ENCODE peak calls at places on chromosomes 4 and X, in ten cellular contexts. Z, Y, X, F, E, R, P, D, J and K are unnamed samples.

GRCh38 chr4:25970691-25971427 is 56.8 kb downstream of the SMIM20 start:
- DNase-seq in J (no peak), R (no peak), Z (no peak), D (peak; percentile 69), X (peak; percentile 50), Y (no peak), F (no peak), E (peak; percentile 72), P (no peak), K (no peak)

GRCh38 chr4:48704091-48704802 is 75.8 kb downstream of the FRYL start:
- DNase-seq in D (no peak), P (no peak), F (no peak), Y (no peak), R (no peak), J (no peak), X (no peak), Z (no peak), E (no peak), K (no peak)

GRCh38 chr4:3285558-3286334 is 7.1 kb upstream of the RGS12 start:
- DNase-seq in J (no peak), D (no peak), X (no peak), Y (no peak), Z (peak; percentile 34), F (no peak), P (peak; percentile 6), R (peak; percentile 98), E (peak; percentile 51), K (no peak)

GRCh38 chr4:181548873-181549541 is 694.2 kb upstream of the TENM3 start:
- DNase-seq in D (no peak), J (peak; percentile 47), P (no peak), F (no peak), Y (no peak), R (peak; percentile 47), E (peak; percentile 92), X (no peak), Z (no peak), K (no peak)

GRCh38 chrX:107429090-107429489 is 20.4 kb upstream of the FRMPD3 start:
- DNase-seq in F (no peak), X (no peak), Z (no peak), Y (peak; percentile 15), E (no peak), D (peak; percentile 13), R (peak; percentile 43), J (peak; percentile 14), P (no peak), K (peak; percentile 35)

GRCh38 chr4:109302366-109303140 is at the start of gene COL25A1:
- DNase-seq in Z (peak; percentile 31), F (peak; percentile 31), X (peak; percentile 35), R (no peak), P (peak; percentile 77), D (peak; percentile 95), J (no peak), Y (peak; percentile 83), E (peak; percentile 49), K (peak; percentile 94)

GRCh38 chrX:129714581-129714980 is 24.2 kb upstream of the XPNPEP2 start:
- DNase-seq in Y (no peak), R (no peak), X (no peak), D (no peak), E (no peak), Z (no peak), P (no peak), F (no peak), J (no peak), K (no peak)

GRCh38 chr4:100933628-100934027 is 413.7 kb downstream of the PPP3CA start:
- DNase-seq in J (no peak), P (no peak), E (peak; percentile 44), Z (no peak), D (no peak), Y (no peak), R (no peak), X (no peak), F (no peak), K (no peak)

GRCh38 chrX:76148753-76149152 is 24.1 kb upstream of the PBDC1 start:
- DNase-seq in D (peak; percentile 7), F (no peak), X (peak; percentile 39), Z (no peak), Y (peak; percentile 6), J (peak; percentile 24), E (peak; percentile 62), P (no peak), R (peak; percentile 72), K (peak; percentile 20)

GRCh38 chrX:71537743-71538142 is 4.8 kb downstream of the OGT start:
- DNase-seq in F (no peak), R (no peak), Y (no peak), P (no peak), D (no peak), Z (no peak), X (no peak), J (no peak), E (no peak), K (no peak)

GRCh38 chr4:114025176-114025777 is 45.8 kb upstream of the ARSJ start:
- DNase-seq in Z (no peak), P (no peak), D (no peak), R (no peak), F (no peak), J (no peak), E (no peak), Y (no peak), X (peak; percentile 58), K (no peak)

GRCh38 chr4:57020467-57021101 is 41.9 kb downstream of the POLR2B start:
- DNase-seq in R (no peak), Y (no peak), J (peak; percentile 84), F (no peak), Z (no peak), P (no peak), X (no peak), E (peak; percentile 77), D (no peak), K (no peak)

GRCh38 chrX:7115557-7115956 is 32.0 kb upstream of the STS start:
- DNase-seq in X (no peak), Z (no peak), R (no peak), P (no peak), E (no peak), J (no peak), Y (no peak), F (no peak), D (no peak), K (no peak)

GRCh38 chr4:88378691-88379559 is at the start of gene HERC6:
- DNase-seq in E (peak; percentile 86), P (peak; percentile 63), Z (peak; percentile 65), Y (peak; percentile 72), D (peak; percentile 72), R (peak; percentile 95), F (peak; percentile 86), X (peak; percentile 84), J (peak; percentile 54), K (peak; percentile 67)
- TF ChIP-seq CTCF in E (peak; percentile 73), P (peak; percentile 78), Z (peak; percentile 64), Y (peak; percentile 57), D (peak; percentile 65), R (peak; percentile 49), F (peak; percentile 79), X (peak; percentile 76), J (peak; percentile 80), K (peak; percentile 58)

DNA sequence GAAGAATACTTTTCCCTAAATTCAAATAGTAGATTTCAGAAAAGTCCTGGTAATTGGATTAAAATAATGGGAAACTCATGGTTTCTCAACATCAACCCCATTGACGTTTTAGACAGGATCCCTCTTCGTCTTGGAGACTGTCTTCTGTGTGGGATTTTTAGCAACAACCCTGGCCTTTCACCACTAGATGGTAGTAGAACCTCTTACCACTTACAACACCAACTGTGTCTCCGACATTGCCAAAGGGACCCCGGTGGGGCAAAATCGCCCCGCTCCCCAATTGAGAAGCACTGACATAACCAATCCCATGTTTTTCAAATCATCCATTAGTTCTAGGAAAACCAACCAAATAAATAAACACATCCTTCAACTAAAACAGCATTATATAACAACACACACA is 16.9 kb upstream of the ANOS1 start:
- DNase-seq in F (peak; percentile 24), X (no peak), Z (no peak), D (peak; percentile 43), Y (peak; percentile 10), E (peak; percentile 42), R (peak; percentile 39), P (no peak), J (no peak), K (peak; percentile 32)
- TF ChIP-seq CTCF in F (no peak), X (peak; percentile 18), Z (peak; percentile 28), D (peak; percentile 59), Y (no peak), E (peak; percentile 64), R (peak; percentile 55), P (peak; percentile 70), J (peak; percentile 77), K (peak; percentile 71)

GRCh38 chr4:89382439-89382838 is 74.8 kb upstream of the GPRIN3 start:
- DNase-seq in R (no peak), E (no peak), Z (no peak), J (no peak), F (no peak), Y (no peak), D (no peak), P (no peak), X (no peak), K (no peak)

GRCh38 chr4:89379541-89380035 is 72.0 kb upstream of the GPRIN3 start:
- DNase-seq in E (no peak), Z (no peak), D (no peak), F (no peak), R (no peak), Y (no peak), X (no peak), P (no peak), J (no peak), K (no peak)

GRCh38 chr4:89380980-89381379 is 73.4 kb upstream of the GPRIN3 start:
- DNase-seq in E (no peak), F (no peak), R (no peak), Y (no peak), X (no peak), J (no peak), D (no peak), P (no peak), Z (no peak), K (no peak)
- TF ChIP-seq CTCF in E (no peak), F (no peak), R (no peak), Y (no peak), X (no peak), J (no peak), D (no peak), P (no peak), Z (no peak), K (no peak)

DNA sequence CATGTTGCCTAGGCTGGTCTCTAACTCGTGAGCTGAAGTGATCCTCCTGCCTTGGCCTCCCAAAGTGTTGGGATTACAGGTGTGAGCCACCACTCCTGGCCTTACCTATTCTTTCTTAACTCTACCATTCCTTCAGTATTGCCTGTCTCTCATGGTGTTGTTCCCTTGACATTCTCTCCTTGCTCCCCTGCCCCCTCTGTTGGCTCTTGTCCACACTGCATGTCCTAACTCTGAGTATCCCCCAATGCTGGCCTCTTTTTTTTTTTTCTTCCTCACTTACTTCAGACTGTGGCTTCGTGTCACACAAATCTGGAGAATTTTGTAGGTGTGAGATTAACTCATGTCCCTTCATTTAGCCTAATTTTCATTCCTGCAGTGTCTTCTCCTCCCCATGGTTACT is 22.9 kb upstream of the FRMPD4 start:
- DNase-seq in F (no peak), R (peak; percentile 3), J (no peak), Z (no peak), D (peak; percentile 45), P (no peak), Y (peak; percentile 43), X (no peak), E (no peak), K (peak; percentile 27)
- TF ChIP-seq CTCF in F (no peak), R (peak; percentile 17), J (no peak), Z (no peak), D (peak; percentile 57), P (peak; percentile 39), Y (peak; percentile 19), X (no peak), E (peak; percentile 11), K (peak; percentile 32)

GRCh38 chr4:107930821-107931774 is at the start of gene CYP2U1:
- DNase-seq in F (peak; percentile 91), Y (peak; percentile 78), Z (peak; percentile 91), E (peak; percentile 76), J (peak; percentile 82), R (no peak), D (peak; percentile 96), X (peak; percentile 89), P (peak; percentile 66), K (peak; percentile 92)
- TF ChIP-seq CTCF in F (no peak), Y (no peak), Z (peak; percentile 31), E (no peak), J (peak; percentile 43), R (no peak), D (peak; percentile 22), X (no peak), P (no peak), K (no peak)